ENCODE peak calls at places on chromosome 22, in seven cellular contexts. One of them, this sample, is unnamed.

GRCh38 chr22:37401401-37401859 is 25.8 kb downstream of the ELFN2 start:
- DNase-seq in lower leg skin: no peak
- DNase-seq in colonic mucosa: peak; percentile 24
- DNase-seq in neural crest cell: no peak
- DNase-seq in tibial nerve: peak; percentile 52
- DNase-seq in AG10803: peak; percentile 47
- DNase-seq in glutamatergic neuron: peak; percentile 34
- DNase-seq in this sample: no peak

GRCh38 chr22:36853407-36854099 is 7.3 kb upstream of the NCF4 start:
- DNase-seq in lower leg skin: peak; percentile 40
- DNase-seq in colonic mucosa: peak; percentile 75
- DNase-seq in neural crest cell: peak; percentile 87
- DNase-seq in tibial nerve: no peak
- DNase-seq in AG10803: peak; percentile 18
- DNase-seq in glutamatergic neuron: peak; percentile 94
- DNase-seq in this sample: peak; percentile 78

GRCh38 chr22:21984793-21985192 is 2.2 kb upstream of the TOP3B start:
- DNase-seq in lower leg skin: no peak
- DNase-seq in colonic mucosa: no peak
- DNase-seq in neural crest cell: peak; percentile 48
- DNase-seq in tibial nerve: no peak
- DNase-seq in AG10803: no peak
- DNase-seq in glutamatergic neuron: peak; percentile 73
- DNase-seq in this sample: no peak

GRCh38 chr22:50517495-50518260 is 7.7 kb downstream of the SCO2 start:
- DNase-seq in lower leg skin: no peak
- DNase-seq in colonic mucosa: no peak
- DNase-seq in neural crest cell: no peak
- DNase-seq in tibial nerve: no peak
- DNase-seq in AG10803: no peak
- DNase-seq in glutamatergic neuron: no peak
- DNase-seq in this sample: no peak

GRCh38 chr22:27705391-27706080 is 96.0 kb downstream of the MN1 start:
- DNase-seq in lower leg skin: no peak
- DNase-seq in colonic mucosa: no peak
- DNase-seq in neural crest cell: no peak
- DNase-seq in tibial nerve: no peak
- DNase-seq in AG10803: no peak
- DNase-seq in glutamatergic neuron: no peak
- DNase-seq in this sample: no peak

GRCh38 chr22:24698266-24698926 is 76.1 kb downstream of the PIWIL3 start:
- DNase-seq in lower leg skin: no peak
- DNase-seq in colonic mucosa: no peak
- DNase-seq in neural crest cell: no peak
- DNase-seq in tibial nerve: no peak
- DNase-seq in AG10803: no peak
- DNase-seq in glutamatergic neuron: no peak
- DNase-seq in this sample: no peak

GRCh38 chr22:30073743-30074142 is 6.5 kb upstream of the HORMAD2 start:
- DNase-seq in lower leg skin: no peak
- DNase-seq in colonic mucosa: no peak
- DNase-seq in neural crest cell: no peak
- DNase-seq in tibial nerve: no peak
- DNase-seq in AG10803: no peak
- DNase-seq in glutamatergic neuron: no peak
- DNase-seq in this sample: no peak

GRCh38 chr22:44385781-44386180 is 73.0 kb upstream of the SHISAL1 start:
- DNase-seq in lower leg skin: no peak
- DNase-seq in colonic mucosa: no peak
- DNase-seq in neural crest cell: no peak
- DNase-seq in tibial nerve: no peak
- DNase-seq in AG10803: no peak
- DNase-seq in glutamatergic neuron: peak; percentile 10
- DNase-seq in this sample: no peak

GRCh38 chr22:37647928-37648327 is 8.5 kb downstream of the SH3BP1 start:
- DNase-seq in lower leg skin: no peak
- DNase-seq in colonic mucosa: peak; percentile 61
- DNase-seq in neural crest cell: no peak
- DNase-seq in tibial nerve: no peak
- DNase-seq in AG10803: peak; percentile 36
- DNase-seq in glutamatergic neuron: no peak
- DNase-seq in this sample: no peak

GRCh38 chr22:37186997-37187522 is 987 bp downstream of the C1QTNF6 start:
- DNase-seq in lower leg skin: no peak
- DNase-seq in colonic mucosa: no peak
- DNase-seq in neural crest cell: no peak
- DNase-seq in tibial nerve: no peak
- DNase-seq in AG10803: peak; percentile 21
- DNase-seq in glutamatergic neuron: no peak
- DNase-seq in this sample: no peak

GRCh38 chr22:35197071-35197470 is 60.2 kb upstream of the HMGXB4 start:
- DNase-seq in lower leg skin: no peak
- DNase-seq in colonic mucosa: no peak
- DNase-seq in neural crest cell: no peak
- DNase-seq in tibial nerve: no peak
- DNase-seq in AG10803: no peak
- DNase-seq in glutamatergic neuron: no peak
- DNase-seq in this sample: no peak

GRCh38 chr22:30829901-30830550 is 135.4 kb downstream of the OSBP2 start:
- DNase-seq in lower leg skin: no peak
- DNase-seq in colonic mucosa: no peak
- DNase-seq in neural crest cell: no peak
- DNase-seq in tibial nerve: no peak
- DNase-seq in AG10803: peak; percentile 95
- DNase-seq in glutamatergic neuron: no peak
- DNase-seq in this sample: no peak

GRCh38 chr22:31093090-31093850 is 12.2 kb downstream of the SMTN start:
- DNase-seq in lower leg skin: no peak
- DNase-seq in colonic mucosa: no peak
- DNase-seq in neural crest cell: no peak
- DNase-seq in tibial nerve: no peak
- DNase-seq in AG10803: no peak
- DNase-seq in glutamatergic neuron: no peak
- DNase-seq in this sample: no peak

GRCh38 chr22:32591620-32592019 is 117.0 kb downstream of the FBXO7 start:
- DNase-seq in lower leg skin: peak; percentile 41
- DNase-seq in colonic mucosa: no peak
- DNase-seq in neural crest cell: no peak
- DNase-seq in tibial nerve: no peak
- DNase-seq in AG10803: peak; percentile 96
- DNase-seq in glutamatergic neuron: no peak
- DNase-seq in this sample: no peak

GRCh38 chr22:37220543-37220968 is 8.3 kb upstream of the SSTR3 start:
- DNase-seq in lower leg skin: no peak
- DNase-seq in colonic mucosa: no peak
- DNase-seq in neural crest cell: no peak
- DNase-seq in tibial nerve: no peak
- DNase-seq in AG10803: no peak
- DNase-seq in glutamatergic neuron: no peak
- DNase-seq in this sample: no peak

GRCh38 chr22:23531283-23531921 is 48.7 kb downstream of the IGLL1 start:
- DNase-seq in lower leg skin: no peak
- DNase-seq in colonic mucosa: no peak
- DNase-seq in neural crest cell: no peak
- DNase-seq in tibial nerve: no peak
- DNase-seq in AG10803: no peak
- DNase-seq in glutamatergic neuron: no peak
- DNase-seq in this sample: no peak

GRCh38 chr22:42868751-42869251 is 11.7 kb upstream of the ARFGAP3 start:
- DNase-seq in lower leg skin: peak; percentile 39
- DNase-seq in colonic mucosa: no peak
- DNase-seq in neural crest cell: no peak
- DNase-seq in tibial nerve: no peak
- DNase-seq in AG10803: no peak
- DNase-seq in glutamatergic neuron: no peak
- DNase-seq in this sample: no peak

GRCh38 chr22:50118557-50119168 is 28.9 kb downstream of the MOV10L1 start:
- DNase-seq in lower leg skin: no peak
- DNase-seq in colonic mucosa: no peak
- DNase-seq in neural crest cell: no peak
- DNase-seq in tibial nerve: no peak
- DNase-seq in AG10803: peak; percentile 63
- DNase-seq in glutamatergic neuron: no peak
- DNase-seq in this sample: no peak

DNA sequence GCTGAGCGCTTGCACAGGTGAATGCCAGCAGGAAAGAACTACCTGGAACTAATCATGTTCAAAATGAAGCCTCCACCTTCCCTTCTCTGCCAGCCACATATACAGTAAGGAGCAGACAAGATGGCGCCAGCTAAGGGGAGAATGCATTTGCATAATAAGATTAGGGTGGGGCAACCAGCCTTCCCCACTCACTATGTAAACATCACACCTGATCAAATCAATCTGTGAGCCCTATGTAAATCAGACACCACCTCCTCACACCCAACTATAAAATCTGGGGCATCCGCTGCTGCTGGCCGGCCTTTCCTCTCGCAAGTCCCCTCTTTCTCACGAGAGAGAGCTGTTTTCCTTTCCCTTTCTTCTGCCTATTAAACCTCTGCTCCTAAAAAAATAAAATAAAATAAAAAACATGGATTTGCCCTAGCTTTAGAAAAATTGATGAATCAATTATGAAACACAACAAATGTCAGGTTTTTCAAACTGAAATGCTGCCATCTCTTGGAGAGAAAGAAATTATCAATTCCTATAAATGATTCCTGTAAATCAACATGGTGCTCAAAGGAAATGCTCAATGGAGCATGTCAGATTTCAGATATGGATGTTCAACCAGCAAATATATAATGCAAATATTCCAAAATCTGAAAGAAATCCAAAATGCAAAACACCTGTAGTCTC is 108.9 kb downstream of the SGSM3 start:
- DNase-seq in lower leg skin: no peak
- DNase-seq in colonic mucosa: no peak
- DNase-seq in neural crest cell: no peak
- DNase-seq in tibial nerve: no peak
- DNase-seq in AG10803: no peak
- DNase-seq in glutamatergic neuron: no peak
- DNase-seq in this sample: no peak
- TF ChIP-seq CTCF in lower leg skin: no peak
- TF ChIP-seq CTCF in colonic mucosa: no peak
- TF ChIP-seq CTCF in neural crest cell: no peak
- TF ChIP-seq CTCF in tibial nerve: no peak
- TF ChIP-seq CTCF in AG10803: no peak
- TF ChIP-seq CTCF in glutamatergic neuron: no peak
- TF ChIP-seq CTCF in this sample: no peak

DNA sequence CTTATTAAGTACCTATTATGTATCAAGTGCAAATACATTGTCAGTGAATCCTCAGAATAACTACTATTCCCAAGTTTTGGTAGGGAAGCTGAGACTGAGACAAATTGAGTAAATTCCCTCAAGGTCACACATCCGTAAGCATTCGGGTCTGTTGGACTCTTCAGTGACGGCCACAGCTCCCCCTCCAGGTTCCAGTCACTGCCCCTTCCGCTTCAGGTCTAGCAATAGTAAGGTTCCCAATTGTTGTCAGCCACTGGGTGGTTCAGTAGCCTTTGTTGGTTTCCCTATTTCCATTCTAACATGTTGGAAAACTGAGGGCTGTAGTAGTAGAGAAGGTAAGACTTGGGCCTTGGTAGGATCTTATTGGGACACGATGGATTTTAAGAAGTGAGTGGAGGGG is 54.9 kb upstream of the TNRC6B start:
- DNase-seq in lower leg skin: no peak
- DNase-seq in colonic mucosa: no peak
- DNase-seq in neural crest cell: no peak
- DNase-seq in tibial nerve: no peak
- DNase-seq in AG10803: no peak
- DNase-seq in glutamatergic neuron: no peak
- DNase-seq in this sample: no peak
- TF ChIP-seq CTCF in lower leg skin: no peak
- TF ChIP-seq CTCF in colonic mucosa: no peak
- TF ChIP-seq CTCF in neural crest cell: no peak
- TF ChIP-seq CTCF in tibial nerve: no peak
- TF ChIP-seq CTCF in AG10803: no peak
- TF ChIP-seq CTCF in glutamatergic neuron: no peak
- TF ChIP-seq CTCF in this sample: no peak

DNA sequence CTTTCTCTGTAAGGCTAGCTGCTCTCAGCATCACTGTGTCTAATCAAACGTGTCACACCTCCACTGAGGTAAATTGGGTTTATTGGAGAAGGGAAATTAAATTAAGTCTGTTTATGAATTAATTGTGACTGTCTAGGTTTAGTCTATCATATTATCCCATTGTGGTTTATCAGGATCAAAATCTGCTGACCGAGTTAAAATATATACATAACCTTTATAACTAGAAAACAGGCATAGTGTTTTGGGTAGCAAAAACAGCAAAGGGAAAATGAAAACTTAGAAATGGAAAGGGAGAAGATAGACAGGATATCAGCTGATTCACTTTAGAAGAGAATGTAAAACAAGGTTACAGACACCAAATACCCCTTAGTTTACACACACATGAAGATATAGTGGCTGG is 241.4 kb upstream of the LARGE1 start:
- DNase-seq in lower leg skin: no peak
- DNase-seq in colonic mucosa: no peak
- DNase-seq in neural crest cell: no peak
- DNase-seq in tibial nerve: no peak
- DNase-seq in AG10803: no peak
- DNase-seq in glutamatergic neuron: no peak
- DNase-seq in this sample: no peak
- TF ChIP-seq CTCF in lower leg skin: no peak
- TF ChIP-seq CTCF in colonic mucosa: no peak
- TF ChIP-seq CTCF in neural crest cell: no peak
- TF ChIP-seq CTCF in tibial nerve: no peak
- TF ChIP-seq CTCF in AG10803: no peak
- TF ChIP-seq CTCF in glutamatergic neuron: no peak
- TF ChIP-seq CTCF in this sample: no peak

DNA sequence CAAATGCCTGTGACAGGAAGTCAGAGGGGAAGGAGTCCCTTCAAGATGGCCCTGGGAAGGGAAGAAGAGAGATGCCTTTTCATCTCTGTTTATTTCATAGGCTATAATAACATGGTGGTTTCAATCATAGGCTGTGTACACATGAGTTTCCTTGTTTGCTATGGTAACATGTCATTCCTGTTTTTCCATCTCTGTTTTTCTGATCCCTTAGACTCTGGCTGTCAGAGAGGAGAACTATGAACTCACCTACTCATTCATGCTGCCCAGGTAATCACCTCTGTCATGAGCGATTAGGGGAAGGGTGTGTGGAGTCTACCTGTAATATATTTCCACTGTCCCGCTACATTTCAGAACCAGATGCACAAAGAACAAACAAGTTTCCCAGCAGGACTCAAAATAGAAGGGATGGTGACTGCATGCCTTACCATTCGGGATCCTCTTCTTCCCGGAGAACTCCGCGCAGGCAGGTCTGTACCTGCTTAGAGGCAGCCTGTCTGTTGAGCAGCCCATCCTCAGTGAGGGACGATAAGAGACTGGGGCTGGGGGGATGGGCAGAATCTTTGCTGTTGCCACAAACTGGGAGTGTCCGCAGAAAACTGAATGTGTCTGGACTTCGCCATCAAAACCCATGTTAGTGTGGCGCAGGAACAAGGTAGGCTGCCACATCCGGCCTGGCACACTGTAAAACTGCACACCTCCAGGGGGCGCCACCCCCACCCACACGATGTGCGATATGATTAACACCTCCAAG is 7.1 kb upstream of the PEX26 start:
- DNase-seq in lower leg skin: no peak
- DNase-seq in colonic mucosa: no peak
- DNase-seq in neural crest cell: no peak
- DNase-seq in tibial nerve: no peak
- DNase-seq in AG10803: no peak
- DNase-seq in glutamatergic neuron: no peak
- DNase-seq in this sample: no peak
- TF ChIP-seq CTCF in lower leg skin: no peak
- TF ChIP-seq CTCF in colonic mucosa: peak; percentile 25
- TF ChIP-seq CTCF in neural crest cell: peak; percentile 57
- TF ChIP-seq CTCF in tibial nerve: no peak
- TF ChIP-seq CTCF in AG10803: peak; percentile 14
- TF ChIP-seq CTCF in glutamatergic neuron: no peak
- TF ChIP-seq CTCF in this sample: no peak

This sample was measured in activated B cell treated with CpG ODN at 0.5 μM for 24 hours.